ENCODE peak calls at places on chromosome 20, in seven cellular contexts. N is HepG2, O is NT2/D1, G is H1, I is GM12878, X is K562, P is HCT116. E is an unnamed sample.

GRCh38 chr20:47146703-47147102 is 209.8 kb downstream of the ZMYND8 start:
- DNase-seq in I (no peak), G (no peak), N (peak), P (no peak), X (no peak), O (peak), E (no peak)

GRCh38 chr20:51447097-51447764 is 95.3 kb downstream of the NFATC2 start:
- DNase-seq in P (peak), O (peak), X (no peak), I (no peak), N (peak), G (no peak), E (no peak)

GRCh38 chr20:23889775-23890187 is 10.2 kb upstream of the CST5 start:
- DNase-seq in X (peak), G (peak), O (peak), I (no peak), P (peak), N (peak), E (peak)

GRCh38 chr20:50953821-50954220 is 4.5 kb downstream of the DPM1 start:
- DNase-seq in I (no peak), N (no peak), X (no peak), P (no peak), G (no peak), O (no peak), E (no peak)

GRCh38 chr20:9218412-9219001 is 149.6 kb downstream of the PLCB4 start:
- DNase-seq in N (no peak), X (peak), G (no peak), P (no peak), I (no peak), O (no peak), E (no peak)

GRCh38 chr20:13692802-13693736 is 54.3 kb upstream of the TASP1 start:
- DNase-seq in N (peak), I (no peak), O (no peak), G (no peak), X (no peak), P (no peak), E (no peak)

GRCh38 chr20:17875981-17876385 is 92.6 kb downstream of the SNX5 start:
- DNase-seq in X (no peak), N (no peak), P (no peak), G (no peak), I (no peak), O (no peak), E (peak)

GRCh38 chr20:62818592-62819493 is 2.0 kb downstream of the COL9A3 start:
- DNase-seq in O (no peak), N (peak), X (no peak), P (no peak), I (no peak), G (no peak), E (peak)

GRCh38 chr20:48538058-48538825 is 289.6 kb downstream of the PREX1 start:
- DNase-seq in I (no peak), P (peak), O (peak), X (no peak), N (peak), G (no peak), E (no peak)

GRCh38 chr20:62739581-62740285 is 31.1 kb downstream of the NTSR1 start:
- DNase-seq in G (no peak), P (no peak), N (no peak), O (no peak), X (no peak), I (no peak), E (no peak)

GRCh38 chr20:13995841-13996240 is 525 bp downstream of the MACROD2 start:
- DNase-seq in N (no peak), X (no peak), I (no peak), O (no peak), P (no peak), G (peak), E (peak)

GRCh38 chr20:44188752-44189151 is 1.8 kb upstream of the JPH2 start:
- DNase-seq in O (no peak), G (peak), P (no peak), N (no peak), I (no peak), X (no peak), E (no peak)

GRCh38 chr20:46720776-46721425 is 11.5 kb downstream of the SLC2A10 start:
- DNase-seq in X (no peak), N (no peak), I (no peak), P (no peak), G (no peak), O (no peak), E (no peak)

GRCh38 chr20:14445310-14445709 is 107.9 kb upstream of the FLRT3 start:
- DNase-seq in N (no peak), G (no peak), O (no peak), P (no peak), I (no peak), X (no peak), E (no peak)

GRCh38 chr20:57383447-57384347 is 7.5 kb upstream of the RBM38 start:
- DNase-seq in P (no peak), X (no peak), I (no peak), G (no peak), O (no peak), N (no peak), E (no peak)

GRCh38 chr20:59832406-59833156 is 100.9 kb downstream of the SYCP2 start:
- DNase-seq in O (no peak), I (no peak), N (no peak), P (no peak), G (peak), X (no peak), E (peak)

GRCh38 chr20:59837623-59838394 is 95.6 kb downstream of the SYCP2 start:
- DNase-seq in N (no peak), O (no peak), X (no peak), P (no peak), G (no peak), I (peak), E (no peak)

GRCh38 chr20:59835448-59836395 is 97.7 kb downstream of the SYCP2 start:
- DNase-seq in G (peak), I (no peak), P (no peak), X (no peak), O (peak), N (no peak), E (peak)

GRCh38 chr20:59836768-59837167 is 96.7 kb downstream of the SYCP2 start:
- DNase-seq in I (no peak), N (no peak), G (peak), O (no peak), X (no peak), P (no peak), E (no peak)

DNA sequence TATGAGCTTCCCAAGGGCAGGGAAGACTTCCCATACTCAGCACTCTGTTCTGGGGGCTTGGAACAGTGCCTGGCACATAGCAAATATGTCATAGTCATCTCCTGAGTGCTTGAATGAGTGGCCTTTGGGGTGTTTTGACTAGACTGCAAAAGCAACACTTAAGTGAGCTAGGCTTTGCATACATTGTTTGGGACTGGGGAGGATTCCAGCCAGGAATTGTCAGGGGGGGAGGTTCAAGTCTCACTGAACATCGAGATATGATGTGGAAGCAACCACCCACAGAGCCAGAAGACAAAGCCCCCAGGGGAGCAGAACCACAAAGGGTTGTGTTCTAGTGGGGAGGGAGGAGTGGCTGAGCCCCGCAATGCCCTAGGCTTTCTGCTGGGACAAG is 98.4 kb downstream of the SYCP2 start:
- DNase-seq in N (no peak), X (no peak), P (no peak), G (peak), I (no peak), O (no peak), E (no peak)
- TF ChIP-seq YY1 in N (no peak), X (no peak), P (no peak), G (no peak), I (no peak), O (no peak), E (no peak)

GRCh38 chr20:25865715-25866656 is 169.3 kb upstream of the ZNF337 start:
- DNase-seq in O (no peak), P (peak), I (no peak), G (peak), N (peak), X (peak), E (peak)

GRCh38 chr20:25863536-25864325 is 167.1 kb upstream of the ZNF337 start:
- DNase-seq in P (no peak), O (no peak), N (peak), I (no peak), X (no peak), G (no peak), E (peak)

GRCh38 chr20:25867776-25868649 is 171.4 kb upstream of the ZNF337 start:
- DNase-seq in G (peak), P (no peak), I (no peak), O (no peak), N (no peak), X (peak), E (peak)

GRCh38 chr20:25864326-25864970 is 167.8 kb upstream of the ZNF337 start:
- DNase-seq in P (no peak), G (no peak), N (no peak), O (no peak), I (no peak), X (no peak), E (no peak)

GRCh38 chr20:25864986-25865714 is 168.5 kb upstream of the ZNF337 start:
- DNase-seq in N (no peak), O (no peak), G (no peak), P (no peak), I (no peak), X (no peak), E (no peak)
- TF ChIP-seq YY1 in N (no peak), O (no peak), G (no peak), P (no peak), I (no peak), X (no peak), E (no peak)

GRCh38 chr20:60053125-60053812 is 95.0 kb downstream of the CDH26 start:
- DNase-seq in I (no peak), P (no peak), N (peak), G (no peak), O (no peak), X (no peak), E (no peak)
- TF ChIP-seq YY1 in I (no peak), P (no peak), N (no peak), G (no peak), O (no peak), X (no peak), E (no peak)

DNA sequence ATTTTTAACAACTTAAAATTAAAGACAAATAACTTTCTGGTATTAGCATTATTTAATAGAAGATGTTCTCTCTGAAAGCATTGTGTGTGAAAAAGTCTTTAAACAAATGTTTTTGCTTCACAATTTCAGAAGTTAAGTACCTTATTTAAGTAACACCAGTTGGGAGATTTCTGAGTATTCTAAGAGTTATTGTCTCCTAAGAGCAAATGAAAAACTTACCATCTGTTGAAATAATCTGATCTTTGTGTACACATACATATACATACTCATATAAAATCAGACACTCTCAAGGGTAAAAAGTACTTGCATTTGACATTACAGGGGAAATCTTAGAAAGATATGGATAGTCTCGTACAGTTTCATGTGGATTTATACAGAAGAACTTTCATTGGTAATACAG is 2.4 kb downstream of the BTBD3 start:
- DNase-seq in P (no peak), G (no peak), I (no peak), N (no peak), X (no peak), O (no peak), E (no peak)
- TF ChIP-seq YY1 in P (no peak), G (no peak), I (no peak), N (no peak), X (no peak), O (no peak), E (no peak)

GRCh38 chr20:7503501-7503900 is 436.8 kb downstream of the HAO1 start:
- DNase-seq in X (no peak), N (no peak), G (no peak), O (no peak), P (no peak), I (no peak), E (no peak)
- TF ChIP-seq YY1 in X (no peak), N (no peak), G (no peak), O (no peak), P (no peak), I (no peak), E (no peak)

DNA sequence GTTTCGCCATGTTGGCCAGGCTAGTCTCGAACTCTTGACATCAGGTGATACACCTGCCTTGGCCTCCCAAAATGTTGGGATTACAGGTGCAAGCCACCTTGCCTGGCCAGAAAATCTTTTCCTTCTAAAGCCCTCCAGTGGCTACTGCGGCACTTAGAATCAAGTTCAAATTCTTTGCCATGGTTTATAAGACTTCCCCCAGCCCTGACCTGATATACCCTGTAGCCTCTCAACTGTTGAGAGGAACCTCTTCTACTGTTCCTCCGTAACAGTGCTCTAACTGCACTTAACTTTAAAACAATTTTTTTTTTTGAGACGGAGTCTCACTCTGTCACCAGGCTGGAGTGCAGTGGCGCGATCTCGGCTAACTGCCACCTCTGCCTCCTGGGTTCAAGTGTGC is 235.6 kb downstream of the BCAS1 start:
- DNase-seq in X (no peak), O (no peak), N (no peak), G (no peak), I (no peak), P (no peak), E (no peak)
- TF ChIP-seq YY1 in X (no peak), O (no peak), N (no peak), G (no peak), I (no peak), P (no peak), E (no peak)